ENCODE peak calls at places on chromosomes 5 and 9, in seven cellular contexts. V is right lobe of liver, J is neural progenitor cell, O is HFF-Myc, W is SK-N-SH, E is HCT116, Z is cardiac fibroblast. I is an unnamed sample.

GRCh38 chr9:2271426-2271825 is 256.3 kb downstream of the SMARCA2 start:
- DNase-seq in E (peak; percentile 18), W (peak; percentile 27), Z (peak; percentile 65), O (no peak), J (no peak), V (no peak), I (peak; percentile 60)

GRCh38 chr5:125453011-125453410 is 706.6 kb upstream of the ZNF608 start:
- DNase-seq in O (no peak), V (no peak), J (no peak), W (no peak), E (no peak), Z (no peak), I (no peak)

GRCh38 chr5:9715891-9716335 is 85.8 kb upstream of the TAS2R1 start:
- DNase-seq in O (peak; percentile 41), E (no peak), V (no peak), Z (peak; percentile 57), J (no peak), W (no peak), I (peak; percentile 41)

GRCh38 chr9:89891221-89892052 is 286.6 kb downstream of the GADD45G start:
- DNase-seq in J (no peak), O (no peak), Z (no peak), V (peak; percentile 85), W (no peak), E (no peak), I (peak; percentile 40)

GRCh38 chr5:154479160-154479943 is 1.3 kb upstream of the HAND1 start:
- DNase-seq in Z (no peak), V (no peak), O (no peak), J (peak; percentile 48), E (no peak), W (no peak), I (no peak)

GRCh38 chr5:18745988-18746615 is 1111.8 kb downstream of the TAF11L14 start:
- DNase-seq in Z (peak; percentile 18), J (no peak), W (peak; percentile 11), E (no peak), O (no peak), V (no peak), I (no peak)

GRCh38 chr9:132912131-132912530 is 32.3 kb downstream of the TSC1 start:
- DNase-seq in O (no peak), J (no peak), W (no peak), V (no peak), Z (no peak), E (no peak), I (no peak)

GRCh38 chr9:24625097-24625496 is 79.4 kb upstream of the IZUMO3 start:
- DNase-seq in J (no peak), O (no peak), W (no peak), V (no peak), E (no peak), Z (no peak), I (no peak)

GRCh38 chr5:88594441-88594840 is 288.5 kb downstream of the MEF2C start:
- DNase-seq in O (no peak), E (no peak), V (no peak), Z (no peak), W (no peak), J (no peak), I (no peak)

GRCh38 chr5:140243855-140244254 is 59.0 kb downstream of the PFDN1 start:
- DNase-seq in O (no peak), W (no peak), V (no peak), Z (no peak), J (no peak), E (no peak), I (no peak)

GRCh38 chr5:60851681-60852080 is 7.6 kb upstream of the ELOVL7 start:
- DNase-seq in W (no peak), O (no peak), Z (no peak), E (no peak), J (no peak), V (no peak), I (no peak)

GRCh38 chr5:152170350-152170749 is 234.7 kb downstream of the NMUR2 start:
- DNase-seq in V (no peak), E (no peak), Z (no peak), J (peak; percentile 3), W (no peak), O (no peak), I (no peak)

GRCh38 chr5:173530547-173530946 is 85.9 kb downstream of the BOD1 start:
- DNase-seq in O (no peak), V (no peak), E (peak; percentile 18), J (peak; percentile 30), W (no peak), Z (no peak), I (no peak)

GRCh38 chr5:164296603-164297080 is 791.2 kb downstream of the MAT2B start:
- DNase-seq in V (no peak), W (no peak), E (no peak), O (no peak), J (peak; percentile 95), Z (peak; percentile 31), I (peak; percentile 40)

GRCh38 chr9:5714501-5715401 is 85.8 kb downstream of the RIC1 start:
- DNase-seq in W (no peak), E (peak; percentile 27), V (no peak), O (no peak), J (peak; percentile 13), Z (peak; percentile 53), I (peak; percentile 38)

GRCh38 chr9:4424038-4424437 is 66.2 kb upstream of the SLC1A1 start:
- DNase-seq in O (no peak), V (no peak), W (no peak), Z (no peak), J (no peak), E (no peak), I (no peak)

GRCh38 chr5:108858959-108859358 is 111.3 kb downstream of the FER start:
- DNase-seq in Z (peak; percentile 71), V (no peak), W (no peak), J (no peak), O (no peak), E (no peak), I (peak; percentile 70)

GRCh38 chr5:142109356-142110045 is 922 bp downstream of the NDFIP1 start:
- DNase-seq in J (peak; percentile 39), Z (peak; percentile 39), O (no peak), V (no peak), W (no peak), E (no peak), I (peak; percentile 34)

GRCh38 chr5:600551-601541 is 11.3 kb upstream of the CEP72 start:
- DNase-seq in O (no peak), V (peak; percentile 44), J (no peak), Z (no peak), E (no peak), W (no peak), I (no peak)

GRCh38 chr5:142017832-142018427 is 5.1 kb upstream of the GNPDA1 start:
- DNase-seq in O (no peak), E (no peak), V (no peak), W (no peak), J (no peak), Z (no peak), I (no peak)

GRCh38 chr5:76345582-76345981 is 57.5 kb upstream of the IQGAP2 start:
- DNase-seq in W (no peak), J (no peak), E (no peak), O (no peak), V (no peak), Z (no peak), I (no peak)

GRCh38 chr5:43649256-43649655 is 46.3 kb downstream of the NNT start:
- DNase-seq in O (no peak), Z (peak; percentile 77), V (no peak), J (no peak), E (no peak), W (no peak), I (peak; percentile 55)

GRCh38 chr5:141517321-141517720 is 28.4 kb downstream of the PCDHGC5 start:
- DNase-seq in V (no peak), J (no peak), Z (no peak), W (no peak), O (no peak), E (no peak), I (no peak)

GRCh38 chr9:99269429-99269828 is 47.3 kb downstream of the SEC61B start:
- DNase-seq in Z (peak; percentile 71), J (no peak), O (no peak), V (no peak), W (no peak), E (no peak), I (peak; percentile 74)

GRCh38 chr5:147417133-147417813 is 92.6 kb downstream of the DPYSL3 start:
- DNase-seq in W (no peak), V (no peak), E (no peak), Z (peak; percentile 81), O (no peak), J (no peak), I (peak; percentile 98)

GRCh38 chr5:78377056-78377717 is 16.8 kb downstream of the SCAMP1 start:
- DNase-seq in W (no peak), Z (peak; percentile 63), J (no peak), E (no peak), V (no peak), O (no peak), I (peak; percentile 38)

GRCh38 chr9:127424669-127424986 is 446 bp downstream of the ZNF79 start:
- DNase-seq in O (no peak), V (no peak), E (no peak), W (no peak), Z (no peak), J (no peak), I (no peak)

GRCh38 chr9:127423591-127423933 is 620 bp upstream of the ZNF79 start:
- DNase-seq in E (no peak), W (no peak), O (no peak), Z (no peak), V (no peak), J (no peak), I (peak; percentile 21)

GRCh38 chr9:127428348-127428747 is 4.2 kb downstream of the ZNF79 start:
- DNase-seq in E (no peak), V (no peak), W (no peak), Z (no peak), J (no peak), O (no peak), I (no peak)

GRCh38 chr9:127423934-127424668 is at the start of gene ZNF79:
- DNase-seq in O (peak; percentile 77), E (peak; percentile 88), W (peak; percentile 95), V (peak; percentile 95), Z (peak; percentile 93), J (peak; percentile 97), I (peak; percentile 94)

GRCh38 chr9:127426756-127427155 is 2.6 kb downstream of the ZNF79 start:
- DNase-seq in E (no peak), J (no peak), Z (no peak), V (no peak), O (no peak), W (no peak), I (no peak)
- H3K4me3 ChIP-seq in E (no peak overlapping the region), J (no peak overlapping the region), Z (no peak overlapping the region), V (no peak overlapping the region), O (no peak overlapping the region), W (no peak overlapping the region), I (no peak overlapping the region)

GRCh38 chr9:37034938-37035471 is 937 bp upstream of the PAX5 start:
- DNase-seq in O (no peak), V (no peak), E (no peak), Z (no peak), W (peak; percentile 38), J (peak; percentile 77), I (no peak)
- TF ChIP-seq CTCF in O (no peak), V (no peak), E (no peak), Z (no peak), W (no peak), J (peak; percentile 6), I (no peak)

GRCh38 chr9:8825600-8826147 is 1026.1 kb upstream of the DMAC1 start:
- DNase-seq in W (no peak), O (no peak), E (no peak), Z (no peak), V (no peak), J (no peak), I (no peak)
- H3K4me3 ChIP-seq in W (no peak overlapping the region), O (no peak overlapping the region), E (no peak overlapping the region), Z (no peak overlapping the region), V (no peak overlapping the region), J (no peak overlapping the region), I (no peak overlapping the region)

GRCh38 chr9:137618105-137619067 is at the start of gene EHMT1:
- DNase-seq in Z (peak; percentile 78), O (no peak), W (peak; percentile 99), J (peak; percentile 96), E (peak; percentile 50), V (peak; percentile 89), I (peak; percentile 85)
- TF ChIP-seq CTCF in Z (no peak), O (no peak), W (no peak), J (no peak), E (no peak), V (no peak), I (no peak)